ENCODE peak calls at places on chromosomes 5 and 9, in six cellular contexts. One of them, this sample, is unnamed.

GRCh38 chr5:171989946-171990712 is 16.3 kb downstream of the FBXW11 start:
- DNase-seq in astrocyte: no peak
- DNase-seq in endothelial cell: no peak
- DNase-seq in astrocyte of the spinal cord: no peak
- DNase-seq in fibroblast of the aortic adventitia: no peak
- DNase-seq in WTC11: no peak
- DNase-seq in this sample: no peak

GRCh38 chr5:149073217-149073616 is 10.4 kb upstream of the SH3TC2 start:
- DNase-seq in astrocyte: no peak
- DNase-seq in endothelial cell: no peak
- DNase-seq in astrocyte of the spinal cord: no peak
- DNase-seq in fibroblast of the aortic adventitia: no peak
- DNase-seq in WTC11: no peak
- DNase-seq in this sample: no peak

GRCh38 chr5:158943057-158943456 is 156.7 kb downstream of the EBF1 start:
- DNase-seq in astrocyte: peak; percentile 87
- DNase-seq in endothelial cell: no peak
- DNase-seq in astrocyte of the spinal cord: peak; percentile 79
- DNase-seq in fibroblast of the aortic adventitia: peak; percentile 91
- DNase-seq in WTC11: no peak
- DNase-seq in this sample: peak; percentile 58

GRCh38 chr9:109478204-109478563 is 19.9 kb downstream of the PTPN3 start:
- DNase-seq in astrocyte: no peak
- DNase-seq in endothelial cell: no peak
- DNase-seq in astrocyte of the spinal cord: no peak
- DNase-seq in fibroblast of the aortic adventitia: no peak
- DNase-seq in WTC11: no peak
- DNase-seq in this sample: no peak

GRCh38 chr9:92141144-92142129 is 26.2 kb upstream of the SPTLC1 start:
- DNase-seq in astrocyte: no peak
- DNase-seq in endothelial cell: peak; percentile 57
- DNase-seq in astrocyte of the spinal cord: peak; percentile 38
- DNase-seq in fibroblast of the aortic adventitia: peak; percentile 33
- DNase-seq in WTC11: peak; percentile 59
- DNase-seq in this sample: no peak

GRCh38 chr5:172915514-172915913 is 43.7 kb upstream of the RPL26L1 start:
- DNase-seq in astrocyte: no peak
- DNase-seq in endothelial cell: no peak
- DNase-seq in astrocyte of the spinal cord: no peak
- DNase-seq in fibroblast of the aortic adventitia: no peak
- DNase-seq in WTC11: no peak
- DNase-seq in this sample: no peak

GRCh38 chr5:143131983-143132382 is 271.5 kb downstream of the NR3C1 start:
- DNase-seq in astrocyte: no peak
- DNase-seq in endothelial cell: no peak
- DNase-seq in astrocyte of the spinal cord: no peak
- DNase-seq in fibroblast of the aortic adventitia: no peak
- DNase-seq in WTC11: no peak
- DNase-seq in this sample: no peak

GRCh38 chr9:70491798-70492736 is 77.6 kb upstream of the KLF9 start:
- DNase-seq in astrocyte: no peak
- DNase-seq in endothelial cell: no peak
- DNase-seq in astrocyte of the spinal cord: no peak
- DNase-seq in fibroblast of the aortic adventitia: peak; percentile 37
- DNase-seq in WTC11: no peak
- DNase-seq in this sample: no peak

GRCh38 chr5:167964529-167964928 is 326.9 kb upstream of the WWC1 start:
- DNase-seq in astrocyte: no peak
- DNase-seq in endothelial cell: no peak
- DNase-seq in astrocyte of the spinal cord: no peak
- DNase-seq in fibroblast of the aortic adventitia: no peak
- DNase-seq in WTC11: no peak
- DNase-seq in this sample: no peak

GRCh38 chr5:123951204-123951977 is 439.4 kb downstream of the CSNK1G3 start:
- DNase-seq in astrocyte: peak; percentile 99
- DNase-seq in endothelial cell: no peak
- DNase-seq in astrocyte of the spinal cord: peak; percentile 98
- DNase-seq in fibroblast of the aortic adventitia: peak; percentile 92
- DNase-seq in WTC11: no peak
- DNase-seq in this sample: peak; percentile 92

GRCh38 chr5:107672212-107673105 is 1.7 kb upstream of the EFNA5 start:
- DNase-seq in astrocyte: peak; percentile 97
- DNase-seq in endothelial cell: peak; percentile 76
- DNase-seq in astrocyte of the spinal cord: peak; percentile 95
- DNase-seq in fibroblast of the aortic adventitia: peak; percentile 86
- DNase-seq in WTC11: peak; percentile 87
- DNase-seq in this sample: no peak

GRCh38 chr9:2157277-2158105 is 142.3 kb downstream of the SMARCA2 start:
- DNase-seq in astrocyte: peak; percentile 67
- DNase-seq in endothelial cell: no peak
- DNase-seq in astrocyte of the spinal cord: peak; percentile 63
- DNase-seq in fibroblast of the aortic adventitia: peak; percentile 60
- DNase-seq in WTC11: no peak
- DNase-seq in this sample: peak; percentile 78

GRCh38 chr5:76270214-76270613 is 132.9 kb upstream of the IQGAP2 start:
- DNase-seq in astrocyte: peak; percentile 26
- DNase-seq in endothelial cell: no peak
- DNase-seq in astrocyte of the spinal cord: no peak
- DNase-seq in fibroblast of the aortic adventitia: no peak
- DNase-seq in WTC11: no peak
- DNase-seq in this sample: no peak

GRCh38 chr5:76473676-76474075 is 70.6 kb downstream of the IQGAP2 start:
- DNase-seq in astrocyte: no peak
- DNase-seq in endothelial cell: no peak
- DNase-seq in astrocyte of the spinal cord: no peak
- DNase-seq in fibroblast of the aortic adventitia: no peak
- DNase-seq in WTC11: no peak
- DNase-seq in this sample: no peak

GRCh38 chr9:2179557-2179956 is 164.4 kb downstream of the SMARCA2 start:
- DNase-seq in astrocyte: no peak
- DNase-seq in endothelial cell: no peak
- DNase-seq in astrocyte of the spinal cord: no peak
- DNase-seq in fibroblast of the aortic adventitia: no peak
- DNase-seq in WTC11: no peak
- DNase-seq in this sample: no peak

GRCh38 chr9:33022755-33023154 is 2.3 kb upstream of the DNAJA1 start:
- DNase-seq in astrocyte: no peak
- DNase-seq in endothelial cell: no peak
- DNase-seq in astrocyte of the spinal cord: no peak
- DNase-seq in fibroblast of the aortic adventitia: no peak
- DNase-seq in WTC11: no peak
- DNase-seq in this sample: no peak

GRCh38 chr5:39299962-39300361 is 64.3 kb downstream of the C9 start:
- DNase-seq in astrocyte: no peak
- DNase-seq in endothelial cell: no peak
- DNase-seq in astrocyte of the spinal cord: no peak
- DNase-seq in fibroblast of the aortic adventitia: no peak
- DNase-seq in WTC11: no peak
- DNase-seq in this sample: no peak

GRCh38 chr9:98978231-98978681 is 34.5 kb downstream of the COL15A1 start:
- DNase-seq in astrocyte: no peak
- DNase-seq in endothelial cell: peak; percentile 36
- DNase-seq in astrocyte of the spinal cord: peak; percentile 63
- DNase-seq in fibroblast of the aortic adventitia: no peak
- DNase-seq in WTC11: no peak
- DNase-seq in this sample: no peak

GRCh38 chr9:92745881-92746280 is 18.8 kb downstream of the BICD2 start:
- DNase-seq in astrocyte: no peak
- DNase-seq in endothelial cell: no peak
- DNase-seq in astrocyte of the spinal cord: no peak
- DNase-seq in fibroblast of the aortic adventitia: no peak
- DNase-seq in WTC11: no peak
- DNase-seq in this sample: no peak

GRCh38 chr9:12774861-12775367 is at the start of gene LURAP1L:
- DNase-seq in astrocyte: peak; percentile 75
- DNase-seq in endothelial cell: peak; percentile 10
- DNase-seq in astrocyte of the spinal cord: peak; percentile 78
- DNase-seq in fibroblast of the aortic adventitia: peak; percentile 94
- DNase-seq in WTC11: peak; percentile 25
- DNase-seq in this sample: peak; percentile 47

GRCh38 chr5:40385544-40385943 is 294.2 kb upstream of the PTGER4 start:
- DNase-seq in astrocyte: peak; percentile 22
- DNase-seq in endothelial cell: no peak
- DNase-seq in astrocyte of the spinal cord: peak; percentile 57
- DNase-seq in fibroblast of the aortic adventitia: no peak
- DNase-seq in WTC11: no peak
- DNase-seq in this sample: no peak

GRCh38 chr9:113508111-113508749 is 44.7 kb downstream of the RGS3 start:
- DNase-seq in astrocyte: no peak
- DNase-seq in endothelial cell: no peak
- DNase-seq in astrocyte of the spinal cord: no peak
- DNase-seq in fibroblast of the aortic adventitia: peak; percentile 13
- DNase-seq in WTC11: peak; percentile 70
- DNase-seq in this sample: no peak
- TF ChIP-seq CTCF in astrocyte: no peak
- TF ChIP-seq CTCF in endothelial cell: peak; percentile 31
- TF ChIP-seq CTCF in astrocyte of the spinal cord: peak; percentile 7
- TF ChIP-seq CTCF in fibroblast of the aortic adventitia: no peak
- TF ChIP-seq CTCF in WTC11: peak; percentile 23
- TF ChIP-seq CTCF in this sample: peak; percentile 39

DNA sequence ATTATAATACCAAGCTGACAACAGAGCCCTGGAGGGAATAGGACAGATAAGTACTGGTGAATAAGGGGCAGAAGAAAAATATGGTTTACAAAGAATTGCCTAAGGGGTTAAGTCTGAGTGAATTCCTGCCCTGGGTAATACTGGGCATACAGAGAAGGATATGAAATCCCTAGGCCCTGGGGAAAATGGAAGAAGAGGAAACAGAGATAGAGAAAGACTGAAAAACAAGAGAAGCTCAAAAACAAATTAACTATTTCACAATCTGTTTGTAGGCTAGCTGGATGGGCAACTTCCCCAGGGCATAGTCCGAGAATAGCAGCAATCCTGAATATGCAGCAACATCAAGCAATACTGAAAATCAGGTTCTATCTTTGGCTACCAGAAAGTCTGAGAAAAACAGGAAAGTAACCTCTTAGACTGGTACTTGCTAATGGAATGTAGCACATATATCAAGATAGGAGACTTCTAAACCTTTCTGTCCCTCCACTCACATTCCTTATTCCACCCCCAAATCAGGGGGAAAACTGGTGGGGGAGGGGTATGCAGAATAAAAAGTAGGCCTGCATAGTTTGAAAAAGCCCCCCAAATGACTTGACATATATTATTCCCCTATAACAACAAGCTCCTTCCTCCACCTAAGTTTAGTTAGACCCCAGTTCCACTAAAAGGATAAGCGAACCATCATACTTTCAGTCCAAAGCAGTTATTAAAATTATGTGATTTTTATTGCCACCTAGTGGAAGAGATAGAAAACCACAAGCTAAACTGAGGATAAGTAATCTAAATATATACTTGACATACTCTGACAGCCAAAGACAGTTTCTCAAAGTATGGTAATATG is 20.6 kb downstream of the SLC38A9 start:
- DNase-seq in astrocyte: peak; percentile 27
- DNase-seq in endothelial cell: no peak
- DNase-seq in astrocyte of the spinal cord: peak; percentile 70
- DNase-seq in fibroblast of the aortic adventitia: peak; percentile 80
- DNase-seq in WTC11: no peak
- DNase-seq in this sample: peak; percentile 40
- TF ChIP-seq CTCF in astrocyte: peak; percentile 50
- TF ChIP-seq CTCF in endothelial cell: peak; percentile 88
- TF ChIP-seq CTCF in astrocyte of the spinal cord: peak; percentile 50
- TF ChIP-seq CTCF in fibroblast of the aortic adventitia: peak; percentile 51
- TF ChIP-seq CTCF in WTC11: peak; percentile 51
- TF ChIP-seq CTCF in this sample: peak; percentile 89

GRCh38 chr5:96256795-96257470 is 176.1 kb downstream of the PCSK1 start:
- DNase-seq in astrocyte: peak; percentile 96
- DNase-seq in endothelial cell: no peak
- DNase-seq in astrocyte of the spinal cord: peak; percentile 69
- DNase-seq in fibroblast of the aortic adventitia: peak; percentile 86
- DNase-seq in WTC11: no peak
- DNase-seq in this sample: peak; percentile 86
- TF ChIP-seq CTCF in astrocyte: no peak
- TF ChIP-seq CTCF in endothelial cell: no peak
- TF ChIP-seq CTCF in astrocyte of the spinal cord: peak; percentile 7
- TF ChIP-seq CTCF in fibroblast of the aortic adventitia: no peak
- TF ChIP-seq CTCF in WTC11: no peak
- TF ChIP-seq CTCF in this sample: peak; percentile 67

GRCh38 chr9:125238915-125239446 is 2.2 kb downstream of the HSPA5 start:
- DNase-seq in astrocyte: no peak
- DNase-seq in endothelial cell: no peak
- DNase-seq in astrocyte of the spinal cord: no peak
- DNase-seq in fibroblast of the aortic adventitia: peak; percentile 12
- DNase-seq in WTC11: no peak
- DNase-seq in this sample: no peak
- TF ChIP-seq CTCF in astrocyte: no peak
- TF ChIP-seq CTCF in endothelial cell: no peak
- TF ChIP-seq CTCF in astrocyte of the spinal cord: no peak
- TF ChIP-seq CTCF in fibroblast of the aortic adventitia: no peak
- TF ChIP-seq CTCF in WTC11: no peak
- TF ChIP-seq CTCF in this sample: no peak

This sample was measured in HFFc6.